ENCODE peak calls at places on chromosomes 11 and 22, in four cellular contexts. O, S, J and L are unnamed samples.

GRCh38 chr11:125553357-125553756 is 15.9 kb upstream of the EI24 start:
- DNase-seq in O (no peak), S (no peak), J (no peak), L (peak; percentile 13)

GRCh38 chr11:134625631-134626030 is 213.6 kb upstream of the B3GAT1 start:
- DNase-seq in O (no peak), S (no peak), J (no peak), L (no peak)

GRCh38 chr11:87203907-87204602 is 166.3 kb downstream of the TMEM135 start:
- DNase-seq in O (no peak), S (no peak), J (no peak), L (no peak)

GRCh38 chr11:120004723-120005122 is 133.2 kb downstream of the TRIM29 start:
- DNase-seq in O (no peak), S (no peak), J (no peak), L (no peak)

GRCh38 chr22:49872347-49872746 is 18.7 kb downstream of the ZBED4 start:
- DNase-seq in O (no peak), S (no peak), J (no peak), L (no peak)

GRCh38 chr11:72812968-72813739 is 1.1 kb upstream of the ATG16L2 start:
- DNase-seq in O (peak; percentile 82), S (peak; percentile 60), J (peak; percentile 74), L (peak; percentile 86)

GRCh38 chr11:68804786-68805185 is 36.9 kb downstream of the CPT1A start:
- DNase-seq in O (no peak), S (no peak), J (no peak), L (peak; percentile 23)

GRCh38 chr11:44308256-44308922 is 1.6 kb downstream of the ALX4 start:
- DNase-seq in O (no peak), S (no peak), J (peak; percentile 59), L (no peak)

GRCh38 chr11:17839973-17840611 is 105.5 kb downstream of the KCNC1 start:
- DNase-seq in O (no peak), S (peak; percentile 22), J (no peak), L (no peak)

GRCh38 chr22:36467946-36468345 is 13.5 kb downstream of the TXN2 start:
- DNase-seq in O (no peak), S (peak; percentile 97), J (no peak), L (no peak)

GRCh38 chr11:47148903-47149535 is 27.7 kb downstream of the ARFGAP2 start:
- DNase-seq in O (no peak), S (peak; percentile 49), J (no peak), L (peak; percentile 40)

GRCh38 chr11:123187670-123188507 is 7.2 kb downstream of the CLMP start:
- DNase-seq in O (no peak), S (peak; percentile 63), J (no peak), L (peak; percentile 46)

GRCh38 chr22:46111645-46112306 is 38.5 kb upstream of the PPARA start:
- DNase-seq in O (peak; percentile 59), S (no peak), J (no peak), L (peak; percentile 48)

GRCh38 chr22:18056802-18057474 is 20.9 kb upstream of the PEX26 start:
- DNase-seq in O (no peak), S (no peak), J (no peak), L (no peak)

GRCh38 chr11:117687776-117688175 is 109.2 kb downstream of the DSCAML1 start:
- DNase-seq in O (no peak), S (no peak), J (no peak), L (no peak)

GRCh38 chr11:116366980-116367640 is 405.7 kb downstream of the BUD13 start:
- DNase-seq in O (peak; percentile 56), S (no peak), J (no peak), L (peak; percentile 96)

GRCh38 chr22:19892249-19892879 is 37.7 kb upstream of the GNB1L start:
- DNase-seq in O (no peak), S (peak; percentile 53), J (no peak), L (no peak)

GRCh38 chr22:43554259-43554636 is 142.4 kb downstream of the MPPED1 start:
- DNase-seq in O (no peak), S (no peak), J (no peak), L (no peak)

GRCh38 chr11:12053606-12054361 is 45.4 kb upstream of the DKK3 start:
- DNase-seq in O (no peak), S (peak; percentile 51), J (no peak), L (no peak)

GRCh38 chr11:100612766-100613165 is 74.3 kb upstream of the ARHGAP42 start:
- DNase-seq in O (no peak), S (no peak), J (no peak), L (no peak)

GRCh38 chr11:18203723-18204122 is 31.1 kb downstream of the MRGPRX4 start:
- DNase-seq in O (peak; percentile 80), S (peak; percentile 14), J (peak; percentile 58), L (peak; percentile 78)

GRCh38 chr11:119764108-119764874 is 35.3 kb upstream of the NECTIN1 start:
- DNase-seq in O (no peak), S (peak; percentile 42), J (no peak), L (peak; percentile 75)

GRCh38 chr11:75031771-75032549 is 43.2 kb downstream of the NEU3 start:
- DNase-seq in O (peak; percentile 86), S (peak; percentile 78), J (peak; percentile 93), L (peak; percentile 88)

GRCh38 chr11:76803023-76803422 is 19.9 kb downstream of the TSKU start:
- DNase-seq in O (no peak), S (peak; percentile 83), J (no peak), L (no peak)

GRCh38 chr22:17121235-17122195 is at the start of gene TMEM121B:
- DNase-seq in O (peak; percentile 95), S (peak; percentile 59), J (peak; percentile 92), L (peak; percentile 95)

GRCh38 chr11:1217151-1217550 is 5.7 kb upstream of the MUC5B start:
- DNase-seq in O (peak; percentile 14), S (no peak), J (peak; percentile 19), L (no peak)

GRCh38 chr22:45843030-45843429 is 133.9 kb downstream of the WNT7B start:
- DNase-seq in O (no peak), S (no peak), J (no peak), L (no peak)

GRCh38 chr11:95571861-95572260 is 217.7 kb downstream of the FAM76B start:
- DNase-seq in O (no peak), S (no peak), J (no peak), L (no peak)

GRCh38 chr11:117179048-117179999 is 781 bp downstream of the SIDT2 start:
- DNase-seq in O (peak; percentile 29), S (no peak), J (no peak), L (peak; percentile 38)

GRCh38 chr11:11215058-11215815 is 137.8 kb downstream of the CSNK2A3 start:
- DNase-seq in O (no peak), S (no peak), J (no peak), L (no peak)

GRCh38 chr22:30195245-30196140 is 51.1 kb downstream of the LIF start:
- DNase-seq in O (no peak), S (peak; percentile 64), J (no peak), L (no peak)

GRCh38 chr11:18013790-18014507 is 1.1 kb upstream of the SERGEF start:
- DNase-seq in O (peak; percentile 50), S (no peak), J (peak; percentile 48), L (peak; percentile 67)

GRCh38 chr22:32328306-32329201 is 29.1 kb upstream of the RFPL3 start:
- DNase-seq in O (no peak), S (no peak), J (peak; percentile 36), L (no peak)

DNA sequence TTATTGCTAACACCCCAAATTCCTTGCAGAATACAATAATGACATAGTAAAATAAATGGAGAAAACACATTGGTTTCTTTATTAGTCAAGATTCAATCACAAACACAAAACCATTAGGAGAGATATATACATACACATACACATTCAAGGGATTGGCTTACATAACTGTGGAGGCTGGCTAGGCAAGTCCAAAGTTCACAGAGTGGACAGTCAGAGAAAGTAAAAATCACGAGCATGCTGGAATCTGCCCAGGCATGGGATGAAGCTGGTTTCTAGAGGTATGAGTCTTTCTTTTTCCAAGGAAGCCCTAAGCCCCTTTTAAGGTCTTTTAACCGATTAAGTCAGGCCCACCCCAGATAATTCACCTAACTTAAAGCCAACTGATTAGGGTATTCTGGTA is 13.6 kb upstream of the OR56B1 start:
- DNase-seq in O (no peak), S (no peak), J (no peak), L (no peak)
- H3K4me1 ChIP-seq in O (no peaks in the 10 kb centered on the region), S (no peaks in the 10 kb centered on the region), J (no peaks in the 10 kb centered on the region), L (no peaks in the 10 kb centered on the region)

DNA sequence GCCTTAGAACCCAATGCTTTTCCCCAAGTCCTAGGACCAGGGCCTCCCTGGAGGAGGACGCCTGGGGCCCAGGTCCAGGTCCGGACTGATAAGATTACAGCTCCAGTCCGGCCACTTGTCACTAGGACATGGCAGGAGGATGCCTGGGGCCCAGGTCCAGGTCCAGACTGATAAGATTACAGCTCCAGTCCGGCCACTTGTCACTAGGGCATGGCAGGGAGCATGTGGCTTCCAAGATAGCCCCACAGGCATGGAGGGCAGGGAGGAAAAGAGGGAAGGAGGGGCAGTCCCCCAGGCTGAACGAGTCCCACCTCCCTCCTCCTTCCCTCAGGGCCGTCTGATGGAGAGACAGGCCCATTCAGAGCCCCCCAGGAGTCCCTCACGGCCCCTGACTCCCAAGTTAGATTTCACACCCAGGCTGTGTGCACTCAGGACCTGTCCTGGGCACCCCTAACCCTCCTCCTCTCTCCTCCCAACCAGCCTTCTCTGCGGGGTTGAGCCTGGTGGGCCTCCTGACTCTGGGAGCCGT is 1.9 kb downstream of the TSPAN32 start:
- DNase-seq in O (peak; percentile 20), S (no peak), J (no peak), L (peak; percentile 34)
- H4K8ac ChIP-seq in O (no peak overlapping the region), S (no peak overlapping the region), J (no peak overlapping the region), L (no peak overlapping the region)

DNA sequence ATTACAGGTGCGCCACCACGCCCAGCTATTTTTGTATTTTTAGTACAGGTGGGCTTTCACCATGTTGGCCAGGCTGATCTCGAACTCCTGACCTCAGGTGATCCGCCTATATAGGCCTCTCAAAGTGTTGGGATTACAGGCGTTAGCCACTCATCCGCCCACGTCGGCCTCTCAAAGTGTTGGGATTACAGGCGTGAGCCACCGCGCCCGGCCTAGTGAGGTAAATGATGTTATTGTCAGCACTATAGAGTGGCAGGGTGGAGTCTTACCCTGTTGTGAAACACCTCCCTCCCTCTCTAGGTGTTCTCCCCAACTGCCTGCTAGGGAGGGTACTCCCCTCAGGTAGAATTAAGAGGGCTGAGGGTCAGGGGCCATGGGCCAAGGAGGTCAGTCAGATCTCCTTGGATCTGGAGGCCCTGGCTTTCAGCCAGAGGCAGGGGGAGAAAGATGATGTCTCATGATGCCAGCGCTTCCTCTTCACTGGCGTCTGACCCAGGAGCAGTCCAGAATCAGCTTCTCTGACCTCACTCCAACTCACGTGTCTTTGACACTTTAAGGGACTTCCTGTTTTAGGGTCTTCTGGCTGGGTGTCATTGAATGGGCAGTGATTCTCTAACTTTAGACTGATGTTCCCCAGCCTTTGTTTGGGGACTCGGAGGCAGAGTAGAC is 2.0 kb downstream of the GGA1 start:
- DNase-seq in O (no peak), S (no peak), J (no peak), L (no peak)
- H3K56ac ChIP-seq in O (no peak overlapping the region), S (no peak overlapping the region), J (no peak overlapping the region), L (peak overlapping the region; percentile 5)

DNA sequence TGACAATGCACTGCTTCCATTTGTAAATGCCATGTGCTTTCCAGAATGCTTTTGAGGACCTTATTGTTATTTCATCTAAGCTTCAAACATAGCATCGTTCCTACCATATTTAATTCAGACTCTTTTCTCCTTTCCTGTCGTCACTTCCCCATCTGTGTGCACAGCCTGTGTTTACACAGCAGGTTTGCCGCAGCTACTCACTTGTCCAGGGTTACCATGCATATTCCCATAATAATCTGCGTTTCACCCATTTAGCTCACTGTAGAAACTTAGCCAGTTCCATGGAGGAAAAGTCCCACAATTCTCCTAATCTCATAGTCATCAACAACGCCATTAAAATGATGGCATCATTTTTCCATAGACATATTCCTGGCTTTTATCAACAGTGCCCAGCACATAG is 48.1 kb downstream of the FLI1 start:
- DNase-seq in O (no peak), S (no peak), J (no peak), L (no peak)
- H3K4me1 ChIP-seq in O (peaks cover 4% of the 10 kb centered on the region), S (no peaks in the 10 kb centered on the region), J (no peaks in the 10 kb centered on the region), L (peaks cover 5% of the 10 kb centered on the region)

GRCh38 chr22:40637181-40638150 is 947 bp upstream of the MRTFA start:
- DNase-seq in O (no peak), S (no peak), J (peak; percentile 55), L (no peak)
- H4K8ac ChIP-seq in O (no peak overlapping the region), S (peak overlapping the region; percentile 98), J (peak overlapping the region; percentile 47), L (no peak overlapping the region)